ENCODE peak calls at places on chromosomes 16 and 17, in seven cellular contexts. L is activated CD8-positive, alpha-beta memory T cell treated with anti-CD3 and anti-CD28 coated beads, Interleukin-2, amount 50 U/mL, for 4 hours; P is activated CD4-positive, alpha-beta T cell treated with anti-CD3 and anti-CD28 coated beads for 24 hours; B is effector memory CD4-positive, alpha-beta T cell; S is activated T-cell treated with anti-CD3 and anti-CD28 coated beads, Interleukin-2, amount 50 U/mL, for 48 hours; R is dermis blood vessel endothelial cell; G is effector CD4-positive, alpha-beta T cell. U is an unnamed sample.

GRCh38 chr17:75636381-75637142 is 3.3 kb downstream of the SMIM5 start:
- DNase-seq in L (no peak), R (no peak), S (no peak), G (no peak), P (no peak), B (no peak), U (no peak)

GRCh38 chr17:1078062-1078711 is 81.3 kb downstream of the TIMM22 start:
- DNase-seq in L (no peak), G (no peak), R (no peak), B (no peak), P (no peak), S (no peak), U (no peak)

GRCh38 chr16:89736554-89736953 is 15.2 kb downstream of the ZNF276 start:
- DNase-seq in R (no peak), S (no peak), L (no peak), B (no peak), G (no peak), P (no peak), U (no peak)

GRCh38 chr17:76382305-76382802 is 2.1 kb upstream of the SPHK1 start:
- DNase-seq in B (no peak), R (peak; percentile 47), P (peak; percentile 24), G (no peak), S (peak; percentile 45), L (peak; percentile 32), U (peak; percentile 29)

GRCh38 chr17:50049636-50050035 is 6.3 kb upstream of the ITGA3 start:
- DNase-seq in G (no peak), R (no peak), P (no peak), S (no peak), B (no peak), L (no peak), U (no peak)

GRCh38 chr16:52837251-52837650 is 215.4 kb downstream of the CHD9NB start:
- DNase-seq in B (no peak), S (no peak), R (no peak), P (no peak), G (no peak), L (no peak), U (no peak)

GRCh38 chr17:38358586-38359513 is 7.2 kb downstream of the SOCS7 start:
- DNase-seq in L (no peak), G (no peak), R (no peak), S (no peak), B (no peak), P (no peak), U (no peak)

GRCh38 chr16:30758988-30759461 is 2.8 kb downstream of the CFAP119 start:
- DNase-seq in L (no peak), G (no peak), P (no peak), B (no peak), S (no peak), R (no peak), U (no peak)

GRCh38 chr17:66167189-66167815 is 24.6 kb downstream of the CEP112 start:
- DNase-seq in S (no peak), L (no peak), P (no peak), R (no peak), B (no peak), G (no peak), U (no peak)

GRCh38 chr17:51611585-51611984 is 351.2 kb downstream of the UTP18 start:
- DNase-seq in P (no peak), L (no peak), R (no peak), G (no peak), S (no peak), B (no peak), U (no peak)

GRCh38 chr16:15829460-15829859 is 27.4 kb downstream of the MYH11 start:
- DNase-seq in R (no peak), B (no peak), S (no peak), P (no peak), G (no peak), L (no peak), U (no peak)

GRCh38 chr16:30032083-30032819 is 1.2 kb upstream of the TLCD3B start:
- DNase-seq in B (peak; percentile 55), S (peak; percentile 82), L (peak; percentile 51), P (peak; percentile 47), G (peak; percentile 47), R (peak; percentile 81), U (peak; percentile 56)

GRCh38 chr17:16434662-16435061 is 19.3 kb downstream of the TRPV2 start:
- DNase-seq in P (no peak), R (no peak), L (no peak), S (no peak), G (no peak), B (no peak), U (no peak)

GRCh38 chr16:67240506-67240905 is 6.8 kb downstream of the FHOD1 start:
- DNase-seq in R (no peak), S (no peak), P (no peak), G (no peak), L (no peak), B (no peak), U (no peak)

GRCh38 chr16:77834600-77834963 is 46.2 kb downstream of the VAT1L start:
- DNase-seq in G (no peak), S (no peak), L (no peak), B (no peak), P (no peak), R (peak; percentile 40), U (no peak)

GRCh38 chr16:50696575-50697420 is 3.4 kb downstream of the NOD2 start:
- DNase-seq in B (peak; percentile 72), L (no peak), S (peak; percentile 59), P (no peak), G (peak; percentile 46), R (peak; percentile 55), U (no peak)

GRCh38 chr17:61731330-61731729 is 132.0 kb downstream of the BRIP1 start:
- DNase-seq in G (no peak), R (peak; percentile 16), B (no peak), P (no peak), L (no peak), S (no peak), U (peak; percentile 60)

GRCh38 chr16:89020925-89021595 is 44.1 kb upstream of the CBFA2T3 start:
- DNase-seq in S (no peak), L (no peak), P (no peak), B (no peak), G (no peak), R (no peak), U (no peak)

GRCh38 chr16:86363836-86364618 is 146.3 kb upstream of the FOXF1 start:
- DNase-seq in B (no peak), P (no peak), R (no peak), L (no peak), G (no peak), S (no peak), U (no peak)

GRCh38 chr17:72518810-72519597 is 398.2 kb downstream of the SOX9 start:
- DNase-seq in R (no peak), G (no peak), S (no peak), L (no peak), B (no peak), P (no peak), U (no peak)

GRCh38 chr16:84703671-84704070 is 3.9 kb downstream of the USP10 start:
- DNase-seq in P (no peak), S (no peak), R (no peak), G (no peak), B (no peak), L (no peak), U (no peak)

GRCh38 chr17:83176272-83176955 is 97.0 kb downstream of the METRNL start:
- DNase-seq in L (no peak), P (no peak), S (no peak), B (no peak), R (no peak), G (no peak), U (no peak)

GRCh38 chr16:86631441-86631840 is 53.1 kb downstream of the FOXL1 start:
- DNase-seq in G (no peak), B (no peak), S (no peak), P (no peak), R (no peak), L (no peak), U (no peak)

GRCh38 chr17:11705111-11705510 is 106.8 kb downstream of the DNAH9 start:
- DNase-seq in G (no peak), R (no peak), P (no peak), S (no peak), L (no peak), B (no peak), U (no peak)

GRCh38 chr17:61149862-61150362 is 249.7 kb upstream of the TBX2 start:
- DNase-seq in L (no peak), S (no peak), B (no peak), P (no peak), G (no peak), R (no peak), U (no peak)